ENCODE peak calls at places on chromosome 11, in eight cellular contexts. P is AG04449; L is AG04450; M is brain microvascular endothelial cell; X is tibial nerve; R is GM06990; U is HAP-1; D is CD8-positive, alpha-beta T cell. N is an unnamed sample.

GRCh38 chr11:90176069-90176468 is 41.6 kb downstream of the NAALAD2 start:
- DNase-seq in D (no peak), P (no peak), M (no peak), X (no peak), R (no peak), U (no peak), L (no peak), N (no peak)

GRCh38 chr11:86809561-86809960 is 9.2 kb downstream of the PRSS23 start:
- DNase-seq in X (no peak), U (no peak), P (no peak), R (no peak), D (no peak), M (no peak), L (no peak), N (no peak)

GRCh38 chr11:19644316-19644715 is 68.3 kb upstream of the NAV2 start:
- DNase-seq in X (no peak), L (no peak), U (no peak), M (no peak), P (no peak), D (no peak), R (no peak), N (no peak)

GRCh38 chr11:35237860-35238715 is 99.1 kb downstream of the CD44 start:
- DNase-seq in X (no peak), D (peak; percentile 42), U (peak; percentile 51), L (no peak), R (no peak), P (no peak), M (peak; percentile 16), N (no peak)

GRCh38 chr11:131195801-131196517 is 174.5 kb upstream of the NTM start:
- DNase-seq in P (no peak), M (peak; percentile 2), U (no peak), X (no peak), D (no peak), L (peak; percentile 11), R (no peak), N (no peak)

GRCh38 chr11:5151713-5152153 is 2.8 kb downstream of the OR52A1 start:
- DNase-seq in P (no peak), L (no peak), U (no peak), D (no peak), X (no peak), M (no peak), R (no peak), N (no peak)

GRCh38 chr11:115659061-115659963 is 155.1 kb upstream of the CADM1 start:
- DNase-seq in R (peak; percentile 9), L (no peak), X (no peak), P (no peak), U (no peak), D (no peak), M (no peak), N (no peak)

GRCh38 chr11:78313181-78313788 is 104.3 kb downstream of the GAB2 start:
- DNase-seq in L (no peak), P (no peak), D (no peak), M (peak; percentile 27), U (no peak), X (no peak), R (no peak), N (peak; percentile 66)

GRCh38 chr11:118908931-118909618 is 16.7 kb downstream of the BCL9L start:
- DNase-seq in P (no peak), U (peak; percentile 67), M (peak; percentile 72), R (no peak), D (no peak), L (peak; percentile 83), X (peak; percentile 77), N (peak; percentile 78)

GRCh38 chr11:119729581-119730346 is 764 bp upstream of the NECTIN1 start:
- DNase-seq in M (peak; percentile 16), R (no peak), X (no peak), U (no peak), P (no peak), L (peak; percentile 18), D (no peak), N (peak; percentile 64)

GRCh38 chr11:92765418-92765817 is 204.0 kb upstream of the MTNR1B start:
- DNase-seq in D (no peak), M (no peak), U (no peak), X (no peak), P (no peak), L (no peak), R (no peak), N (no peak)

GRCh38 chr11:122746050-122746478 is 90.5 kb downstream of the UBASH3B start:
- DNase-seq in R (peak; percentile 62), X (no peak), L (no peak), U (no peak), M (no peak), P (no peak), D (peak; percentile 55), N (no peak)

GRCh38 chr11:47641585-47642098 is 717 bp downstream of the MTCH2 start:
- DNase-seq in R (no peak), M (no peak), U (no peak), D (no peak), X (no peak), P (no peak), L (no peak), N (no peak)

GRCh38 chr11:107271425-107271824 is 186.2 kb downstream of the CWF19L2 start:
- DNase-seq in U (no peak), R (no peak), L (no peak), M (no peak), P (no peak), X (no peak), D (no peak), N (no peak)

GRCh38 chr11:9752091-9752490 is 88.2 kb downstream of the SWAP70 start:
- DNase-seq in P (no peak), R (no peak), M (no peak), D (no peak), X (no peak), U (no peak), L (no peak), N (no peak)

GRCh38 chr11:95516786-95517185 is 272.8 kb downstream of the FAM76B start:
- DNase-seq in P (peak; percentile 83), X (no peak), R (no peak), D (no peak), L (peak; percentile 72), M (no peak), U (no peak), N (no peak)

GRCh38 chr11:64525711-64526110 is 65.3 kb upstream of the SLC22A12 start:
- DNase-seq in P (no peak), M (no peak), R (no peak), X (no peak), U (no peak), L (no peak), D (no peak), N (peak; percentile 53)

GRCh38 chr11:2718817-2719438 is 19.1 kb upstream of the KCNQ1OT1 start:
- DNase-seq in L (no peak), U (no peak), R (no peak), D (no peak), M (no peak), P (no peak), X (no peak), N (no peak)

GRCh38 chr11:91717169-91717568 is 507.4 kb upstream of the FAT3 start:
- DNase-seq in L (no peak), M (no peak), U (no peak), P (no peak), X (no peak), R (no peak), D (no peak), N (no peak)

GRCh38 chr11:111565111-111565720 is 24.7 kb downstream of the LAYN start:
- DNase-seq in M (peak; percentile 79), U (peak; percentile 45), X (peak; percentile 50), D (peak; percentile 63), R (no peak), P (no peak), L (no peak), N (peak; percentile 77)

GRCh38 chr11:67431346-67432249 is 3.3 kb downstream of the RPS6KB2 start:
- DNase-seq in R (no peak), U (no peak), X (no peak), P (no peak), L (no peak), D (no peak), M (no peak), N (no peak)

GRCh38 chr11:67432655-67433349 is 4.5 kb downstream of the RPS6KB2 start:
- DNase-seq in U (no peak), M (no peak), P (no peak), D (no peak), R (peak; percentile 46), L (no peak), X (no peak), N (no peak)

GRCh38 chr11:67428052-67429001 is at the start of gene RPS6KB2:
- DNase-seq in L (peak; percentile 89), R (peak; percentile 99), M (peak; percentile 97), U (peak; percentile 95), P (peak; percentile 80), D (peak; percentile 100), X (peak; percentile 99), N (peak; percentile 99)

GRCh38 chr11:67429038-67429668 is 859 bp downstream of the RPS6KB2 start:
- DNase-seq in U (no peak), R (no peak), M (no peak), P (no peak), D (no peak), X (no peak), L (no peak), N (no peak)

GRCh38 chr11:67429722-67430121 is 1.4 kb downstream of the RPS6KB2 start:
- DNase-seq in R (no peak), P (no peak), L (no peak), D (no peak), X (no peak), U (no peak), M (no peak), N (no peak)
- H3K4me3 ChIP-seq in R (no peak overlapping the region), P (peak overlapping the region; percentile 97), L (peak overlapping the region; percentile 96), D (no peak overlapping the region), X (no peak overlapping the region), U (peak overlapping the region; percentile 87), M (no peak overlapping the region), N (no peak overlapping the region)

GRCh38 chr11:129286813-129287212 is 88.8 kb upstream of the BARX2 start:
- DNase-seq in D (no peak), R (no peak), U (no peak), M (no peak), L (no peak), P (no peak), X (no peak), N (no peak)
- H3K4me3 ChIP-seq in D (no peak overlapping the region), R (no peak overlapping the region), U (no peak overlapping the region), M (no peak overlapping the region), L (no peak overlapping the region), P (no peak overlapping the region), X (no peak overlapping the region), N (no peak overlapping the region)

DNA sequence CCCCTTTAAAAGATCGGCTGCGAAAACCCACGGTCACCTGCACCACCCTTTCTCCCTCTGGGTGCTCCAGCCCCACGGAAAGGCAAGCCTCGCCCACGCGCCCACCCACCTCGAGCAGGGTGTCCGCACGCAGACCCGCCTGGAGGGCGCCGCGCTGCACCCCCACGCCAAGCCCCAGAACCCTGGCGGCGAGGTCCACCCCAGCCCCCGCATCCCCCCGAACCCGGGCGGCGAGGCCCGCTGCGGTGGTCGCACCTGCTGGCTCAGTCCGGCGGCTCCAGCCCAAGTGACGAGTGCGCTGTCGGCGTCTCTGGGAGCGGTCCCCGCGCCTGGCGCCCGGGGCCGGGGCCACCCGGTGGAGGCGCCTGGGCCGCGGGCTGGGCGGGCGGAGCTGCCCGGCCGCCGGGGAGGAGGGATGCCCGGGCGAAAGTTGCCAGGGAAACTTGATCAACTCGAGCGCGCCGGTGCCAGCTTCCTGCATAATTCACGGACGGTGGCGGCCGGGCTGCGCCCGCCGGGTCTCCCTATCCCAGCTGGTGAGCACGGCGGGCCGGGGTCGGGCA is 1.1 kb downstream of the SHANK2 start:
- DNase-seq in X (no peak), U (no peak), D (no peak), R (no peak), P (no peak), L (no peak), M (no peak), N (no peak)
- H3K4me3 ChIP-seq in X (no peak overlapping the region), U (no peak overlapping the region), D (no peak overlapping the region), R (no peak overlapping the region), P (no peak overlapping the region), L (peak overlapping the region; percentile 27), M (no peak overlapping the region), N (peak overlapping the region; percentile 31)

GRCh38 chr11:79472736-79473536 is 32.1 kb upstream of the TENM4 start:
- DNase-seq in L (no peak), D (no peak), U (peak; percentile 98), X (no peak), P (no peak), R (no peak), M (no peak), N (no peak)
- H3K4me3 ChIP-seq in L (no peak overlapping the region), D (no peak overlapping the region), U (peak overlapping the region; percentile 6), X (no peak overlapping the region), P (no peak overlapping the region), R (no peak overlapping the region), M (no peak overlapping the region), N (no peak overlapping the region)

N was measured in tibial artery.